ENCODE peak calls at places on chromosomes 3 and 15, in four cellular contexts. One of them, this sample, is unnamed.

GRCh38 chr3:50124363-50125226 is 30.5 kb upstream of the SEMA3F start:
- DNase-seq in activated CD8-positive, alpha-beta T cell treated with anti-CD3 and anti-CD28 coated beads for 36 hours: no peak
- DNase-seq in cardiac fibroblast: no peak
- DNase-seq in endothelial cell: no peak
- DNase-seq in this sample: no peak

GRCh38 chr3:125154800-125155269 is 57.7 kb downstream of the SLC12A8 start:
- DNase-seq in activated CD8-positive, alpha-beta T cell treated with anti-CD3 and anti-CD28 coated beads for 36 hours: peak
- DNase-seq in endothelial cell: no peak
- DNase-seq in cardiac fibroblast: no peak
- DNase-seq in this sample: no peak

GRCh38 chr3:106169351-106169750 is 300.5 kb upstream of the CBLB start:
- DNase-seq in endothelial cell: no peak
- DNase-seq in cardiac fibroblast: no peak
- DNase-seq in activated CD8-positive, alpha-beta T cell treated with anti-CD3 and anti-CD28 coated beads for 36 hours: no peak
- DNase-seq in this sample: no peak

GRCh38 chr3:72459588-72459987 is 388.7 kb downstream of the SHQ1 start:
- DNase-seq in activated CD8-positive, alpha-beta T cell treated with anti-CD3 and anti-CD28 coated beads for 36 hours: no peak
- DNase-seq in cardiac fibroblast: no peak
- DNase-seq in endothelial cell: no peak
- DNase-seq in this sample: no peak

GRCh38 chr15:75648156-75649000 is 666 bp downstream of the SNX33 start:
- DNase-seq in activated CD8-positive, alpha-beta T cell treated with anti-CD3 and anti-CD28 coated beads for 36 hours: peak
- DNase-seq in cardiac fibroblast: peak
- DNase-seq in endothelial cell: peak
- DNase-seq in this sample: no peak

GRCh38 chr3:166554006-166554405 is 716.8 kb upstream of the BCHE start:
- DNase-seq in activated CD8-positive, alpha-beta T cell treated with anti-CD3 and anti-CD28 coated beads for 36 hours: no peak
- DNase-seq in endothelial cell: no peak
- DNase-seq in cardiac fibroblast: no peak
- DNase-seq in this sample: no peak

GRCh38 chr3:52268036-52268435 is 10.4 kb downstream of the WDR82 start:
- DNase-seq in endothelial cell: no peak
- DNase-seq in cardiac fibroblast: no peak
- DNase-seq in activated CD8-positive, alpha-beta T cell treated with anti-CD3 and anti-CD28 coated beads for 36 hours: peak
- DNase-seq in this sample: no peak

GRCh38 chr3:13229291-13229949 is 156.2 kb upstream of the IQSEC1 start:
- DNase-seq in cardiac fibroblast: peak
- DNase-seq in endothelial cell: no peak
- DNase-seq in activated CD8-positive, alpha-beta T cell treated with anti-CD3 and anti-CD28 coated beads for 36 hours: peak
- DNase-seq in this sample: peak

GRCh38 chr15:25019434-25019833 is 64.6 kb downstream of the SNRPN start:
- DNase-seq in activated CD8-positive, alpha-beta T cell treated with anti-CD3 and anti-CD28 coated beads for 36 hours: no peak
- DNase-seq in cardiac fibroblast: no peak
- DNase-seq in endothelial cell: no peak
- DNase-seq in this sample: no peak

GRCh38 chr3:24119321-24119751 is 174.2 kb downstream of the NR1D2 start:
- DNase-seq in cardiac fibroblast: peak
- DNase-seq in endothelial cell: no peak
- DNase-seq in activated CD8-positive, alpha-beta T cell treated with anti-CD3 and anti-CD28 coated beads for 36 hours: no peak
- DNase-seq in this sample: no peak

GRCh38 chr3:145359040-145359439 is 801.9 kb downstream of the PLOD2 start:
- DNase-seq in cardiac fibroblast: no peak
- DNase-seq in endothelial cell: no peak
- DNase-seq in activated CD8-positive, alpha-beta T cell treated with anti-CD3 and anti-CD28 coated beads for 36 hours: no peak
- DNase-seq in this sample: no peak

GRCh38 chr3:182018361-182018760 is 306.6 kb downstream of the SOX2 start:
- DNase-seq in activated CD8-positive, alpha-beta T cell treated with anti-CD3 and anti-CD28 coated beads for 36 hours: no peak
- DNase-seq in cardiac fibroblast: no peak
- DNase-seq in endothelial cell: no peak
- DNase-seq in this sample: no peak

GRCh38 chr3:127256138-127256537 is 31.7 kb downstream of the PRR20G start:
- DNase-seq in cardiac fibroblast: no peak
- DNase-seq in endothelial cell: no peak
- DNase-seq in activated CD8-positive, alpha-beta T cell treated with anti-CD3 and anti-CD28 coated beads for 36 hours: no peak
- DNase-seq in this sample: no peak

GRCh38 chr15:43930556-43930955 is 103.8 kb downstream of the WDR76 start:
- DNase-seq in endothelial cell: no peak
- DNase-seq in activated CD8-positive, alpha-beta T cell treated with anti-CD3 and anti-CD28 coated beads for 36 hours: no peak
- DNase-seq in cardiac fibroblast: no peak
- DNase-seq in this sample: no peak

GRCh38 chr3:65950340-65951326 is 88.1 kb downstream of the MAGI1 start:
- DNase-seq in activated CD8-positive, alpha-beta T cell treated with anti-CD3 and anti-CD28 coated beads for 36 hours: no peak
- DNase-seq in cardiac fibroblast: peak
- DNase-seq in endothelial cell: no peak
- DNase-seq in this sample: no peak

GRCh38 chr3:48057521-48057920 is 41.3 kb upstream of the MAP4 start:
- DNase-seq in cardiac fibroblast: peak
- DNase-seq in endothelial cell: no peak
- DNase-seq in activated CD8-positive, alpha-beta T cell treated with anti-CD3 and anti-CD28 coated beads for 36 hours: no peak
- DNase-seq in this sample: no peak

GRCh38 chr15:68385671-68386586 is 46.0 kb downstream of the ITGA11 start:
- DNase-seq in activated CD8-positive, alpha-beta T cell treated with anti-CD3 and anti-CD28 coated beads for 36 hours: no peak
- DNase-seq in endothelial cell: no peak
- DNase-seq in cardiac fibroblast: no peak
- DNase-seq in this sample: no peak

GRCh38 chr3:65746848-65747247 is 291.9 kb downstream of the MAGI1 start:
- DNase-seq in cardiac fibroblast: no peak
- DNase-seq in endothelial cell: no peak
- DNase-seq in activated CD8-positive, alpha-beta T cell treated with anti-CD3 and anti-CD28 coated beads for 36 hours: no peak
- DNase-seq in this sample: no peak

GRCh38 chr15:49693491-49693890 is 72.6 kb downstream of the DTWD1 start:
- DNase-seq in activated CD8-positive, alpha-beta T cell treated with anti-CD3 and anti-CD28 coated beads for 36 hours: no peak
- DNase-seq in endothelial cell: no peak
- DNase-seq in cardiac fibroblast: peak
- DNase-seq in this sample: no peak

GRCh38 chr3:53513556-53514190 is 19.3 kb downstream of the CACNA1D start:
- DNase-seq in cardiac fibroblast: no peak
- DNase-seq in endothelial cell: no peak
- DNase-seq in activated CD8-positive, alpha-beta T cell treated with anti-CD3 and anti-CD28 coated beads for 36 hours: no peak
- DNase-seq in this sample: no peak
- TF ChIP-seq CTCF in cardiac fibroblast: no peak
- TF ChIP-seq CTCF in endothelial cell: no peak
- TF ChIP-seq CTCF in activated CD8-positive, alpha-beta T cell treated with anti-CD3 and anti-CD28 coated beads for 36 hours: peak
- TF ChIP-seq CTCF in this sample: peak

DNA sequence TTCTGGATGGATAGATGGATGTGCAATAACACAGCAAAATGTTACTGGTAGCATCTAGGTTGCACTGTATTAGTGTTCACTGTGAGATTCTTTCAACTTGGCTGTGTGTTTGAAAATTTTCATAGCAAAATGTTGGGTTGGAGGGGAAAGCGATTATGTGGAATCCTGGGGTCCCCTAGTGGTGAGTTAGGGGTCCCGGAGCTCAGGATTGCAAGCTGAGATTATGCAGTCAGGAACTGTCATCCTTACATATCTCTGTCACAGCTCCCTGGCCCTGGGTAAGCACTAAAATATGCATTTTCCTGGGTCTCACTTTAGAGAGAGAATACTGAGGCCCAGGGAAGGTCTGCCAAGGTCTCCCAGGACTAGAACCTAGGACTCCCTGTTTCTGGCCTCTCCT is 77.2 kb downstream of the CEMIP start:
- DNase-seq in activated CD8-positive, alpha-beta T cell treated with anti-CD3 and anti-CD28 coated beads for 36 hours: peak
- DNase-seq in endothelial cell: no peak
- DNase-seq in cardiac fibroblast: no peak
- DNase-seq in this sample: no peak
- TF ChIP-seq CTCF in activated CD8-positive, alpha-beta T cell treated with anti-CD3 and anti-CD28 coated beads for 36 hours: peak
- TF ChIP-seq CTCF in endothelial cell: peak
- TF ChIP-seq CTCF in cardiac fibroblast: no peak
- TF ChIP-seq CTCF in this sample: no peak

GRCh38 chr3:134675726-134676252 is 25.0 kb upstream of the KY start:
- DNase-seq in cardiac fibroblast: no peak
- DNase-seq in activated CD8-positive, alpha-beta T cell treated with anti-CD3 and anti-CD28 coated beads for 36 hours: no peak
- DNase-seq in endothelial cell: no peak
- DNase-seq in this sample: no peak
- TF ChIP-seq CTCF in cardiac fibroblast: no peak
- TF ChIP-seq CTCF in activated CD8-positive, alpha-beta T cell treated with anti-CD3 and anti-CD28 coated beads for 36 hours: no peak
- TF ChIP-seq CTCF in endothelial cell: no peak
- TF ChIP-seq CTCF in this sample: no peak

GRCh38 chr3:1346386-1346785 is 253.6 kb downstream of the CNTN6 start:
- DNase-seq in cardiac fibroblast: no peak
- DNase-seq in activated CD8-positive, alpha-beta T cell treated with anti-CD3 and anti-CD28 coated beads for 36 hours: no peak
- DNase-seq in endothelial cell: no peak
- DNase-seq in this sample: no peak

GRCh38 chr3:1350885-1351284 is 258.1 kb downstream of the CNTN6 start:
- DNase-seq in cardiac fibroblast: no peak
- DNase-seq in endothelial cell: no peak
- DNase-seq in activated CD8-positive, alpha-beta T cell treated with anti-CD3 and anti-CD28 coated beads for 36 hours: no peak
- DNase-seq in this sample: no peak

GRCh38 chr3:1348547-1348946 is 255.7 kb downstream of the CNTN6 start:
- DNase-seq in cardiac fibroblast: no peak
- DNase-seq in endothelial cell: no peak
- DNase-seq in activated CD8-positive, alpha-beta T cell treated with anti-CD3 and anti-CD28 coated beads for 36 hours: no peak
- DNase-seq in this sample: no peak
- TF ChIP-seq CTCF in cardiac fibroblast: no peak
- TF ChIP-seq CTCF in endothelial cell: no peak
- TF ChIP-seq CTCF in activated CD8-positive, alpha-beta T cell treated with anti-CD3 and anti-CD28 coated beads for 36 hours: no peak
- TF ChIP-seq CTCF in this sample: no peak

DNA sequence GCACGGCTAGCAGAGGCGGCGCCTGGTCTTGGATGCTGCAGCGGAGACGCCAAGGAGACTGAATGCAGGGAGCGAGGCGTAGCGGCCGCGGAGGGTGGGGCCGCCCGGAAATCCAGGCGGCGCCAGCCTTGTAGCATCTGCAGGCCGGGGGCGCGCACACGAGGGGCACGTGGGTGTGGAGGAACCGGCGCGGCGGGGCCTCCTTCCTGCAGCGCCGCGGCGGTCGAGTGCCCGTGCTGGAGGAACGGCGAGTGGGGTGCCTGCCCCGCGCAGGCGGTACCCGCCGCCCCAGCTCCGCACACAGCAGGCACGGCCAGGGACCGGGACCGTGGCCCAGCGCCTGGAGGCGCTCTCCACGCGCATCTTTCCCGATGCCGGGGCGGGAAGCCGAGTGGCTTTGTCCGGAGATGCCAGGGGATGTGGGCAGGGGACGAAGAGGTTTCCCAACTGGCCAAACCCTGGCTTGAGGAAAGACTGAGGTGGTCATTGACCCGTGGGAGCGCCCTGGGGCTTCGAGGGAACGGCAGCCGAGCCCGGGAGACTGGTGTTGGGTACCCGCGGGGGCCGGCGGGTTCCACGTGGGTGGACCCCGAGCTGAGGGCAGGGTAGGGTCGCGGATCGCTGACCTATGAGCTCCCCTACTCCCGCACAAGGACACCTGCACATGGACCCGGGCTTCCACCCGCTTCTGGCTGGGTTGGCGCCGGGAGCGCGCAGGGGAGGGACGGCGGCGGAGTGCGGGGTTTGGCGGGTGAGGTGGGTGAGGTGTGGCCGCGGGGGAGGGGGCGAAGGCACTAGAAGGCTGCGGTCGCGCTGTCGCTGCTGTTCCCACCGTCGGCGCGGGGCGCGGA is 246.4 kb upstream of the TOPAZ1 start:
- DNase-seq in endothelial cell: peak
- DNase-seq in activated CD8-positive, alpha-beta T cell treated with anti-CD3 and anti-CD28 coated beads for 36 hours: peak
- DNase-seq in cardiac fibroblast: peak
- DNase-seq in this sample: peak
- TF ChIP-seq CTCF in endothelial cell: no peak
- TF ChIP-seq CTCF in activated CD8-positive, alpha-beta T cell treated with anti-CD3 and anti-CD28 coated beads for 36 hours: no peak
- TF ChIP-seq CTCF in cardiac fibroblast: no peak
- TF ChIP-seq CTCF in this sample: peak